ENCODE peak calls at places on chromosomes 6 and 20, in seven cellular contexts. K, U, Q, A, I, R and N are unnamed samples.

GRCh38 chr20:14991023-14991422 is 653.6 kb upstream of the FLRT3 start:
- DNase-seq in K (peak; percentile 59), U (no peak), Q (no peak), A (no peak), I (no peak), R (no peak), N (no peak)

GRCh38 chr6:2502096-2502997 is 248.4 kb downstream of the MYLK4 start:
- DNase-seq in K (peak; percentile 67), U (no peak), Q (no peak), A (no peak), I (no peak), R (peak; percentile 18), N (no peak)

GRCh38 chr6:21201181-21201580 is 392.4 kb upstream of the SOX4 start:
- DNase-seq in K (no peak), U (no peak), Q (no peak), A (no peak), I (no peak), R (no peak), N (no peak)

GRCh38 chr6:10425177-10425972 is 10.5 kb upstream of the TFAP2A start:
- DNase-seq in K (no peak), U (no peak), Q (no peak), A (no peak), I (no peak), R (peak; percentile 62), N (no peak)

GRCh38 chr20:14706555-14706954 is 369.1 kb upstream of the FLRT3 start:
- DNase-seq in K (no peak), U (no peak), Q (no peak), A (no peak), I (no peak), R (no peak), N (no peak)

GRCh38 chr6:98695076-98695816 is 139.1 kb upstream of the POU3F2 start:
- DNase-seq in K (no peak), U (no peak), Q (no peak), A (no peak), I (no peak), R (no peak), N (no peak)

GRCh38 chr6:40504274-40504673 is 82.9 kb downstream of the LRFN2 start:
- DNase-seq in K (no peak), U (no peak), Q (no peak), A (no peak), I (no peak), R (no peak), N (no peak)

GRCh38 chr6:125749864-125750691 is 646 bp downstream of the HEY2 start:
- DNase-seq in K (no peak), U (no peak), Q (no peak), A (no peak), I (no peak), R (peak; percentile 48), N (no peak)